ENCODE peak calls at places on chromosome 16, in four cellular contexts. Z, E, K and I are unnamed samples.

GRCh38 chr16:84088695-84089395 is 27.9 kb downstream of the MBTPS1 start:
- DNase-seq in Z (peak; percentile 87), E (no peak), K (no peak), I (no peak)

GRCh38 chr16:23236983-23237382 is 54.4 kb downstream of the SCNN1G start:
- DNase-seq in Z (no peak), E (no peak), K (no peak), I (no peak)

GRCh38 chr16:66904846-66905632 is 13.6 kb downstream of the CDH16 start:
- DNase-seq in Z (peak; percentile 62), E (peak; percentile 68), K (no peak), I (no peak)

GRCh38 chr16:10806698-10807097 is 11.9 kb downstream of the TVP23A start:
- DNase-seq in Z (no peak), E (no peak), K (no peak), I (no peak)

GRCh38 chr16:10741844-10742243 is 1.8 kb upstream of the NUBP1 start:
- DNase-seq in Z (peak; percentile 86), E (peak; percentile 36), K (no peak), I (no peak)

GRCh38 chr16:2776500-2777139 is 460 bp downstream of the ELOB start:
- DNase-seq in Z (no peak), E (no peak), K (no peak), I (no peak)

GRCh38 chr16:1786242-1787055 is 3.7 kb downstream of the NUBP2 start:
- DNase-seq in Z (peak; percentile 27), E (peak; percentile 10), K (no peak), I (peak; percentile 46)

GRCh38 chr16:66857437-66857836 is 13.2 kb downstream of the CA7 start:
- DNase-seq in Z (no peak), E (no peak), K (no peak), I (no peak)

GRCh38 chr16:54361813-54362212 is 75.2 kb upstream of the IRX3 start:
- DNase-seq in Z (no peak), E (no peak), K (no peak), I (no peak)

GRCh38 chr16:88064889-88065746 is 113.9 kb downstream of the BANP start:
- DNase-seq in Z (peak; percentile 13), E (no peak), K (no peak), I (no peak)

GRCh38 chr16:84514874-84515835 is 10.7 kb upstream of the MEAK7 start:
- DNase-seq in Z (no peak), E (no peak), K (peak; percentile 83), I (peak; percentile 32)

GRCh38 chr16:56193951-56194726 is 2.9 kb downstream of the GNAO1 start:
- DNase-seq in Z (peak; percentile 90), E (peak; percentile 75), K (peak; percentile 67), I (peak; percentile 54)

GRCh38 chr16:10180771-10181163 is 1.5 kb downstream of the GRIN2A start:
- DNase-seq in Z (peak; percentile 33), E (no peak), K (no peak), I (no peak)

GRCh38 chr16:54080524-54081008 is 206.0 kb downstream of the IRX3 start:
- DNase-seq in Z (no peak), E (no peak), K (peak; percentile 61), I (no peak)

GRCh38 chr16:79098897-79099296 is 501.6 kb downstream of the MAF start:
- DNase-seq in Z (no peak), E (no peak), K (no peak), I (no peak)

GRCh38 chr16:64590516-64590915 is 531.3 kb downstream of the CDH11 start:
- DNase-seq in Z (no peak), E (no peak), K (no peak), I (no peak)

GRCh38 chr16:56534847-56535383 is 15.1 kb upstream of the BBS2 start:
- DNase-seq in Z (no peak), E (no peak), K (no peak), I (no peak)

GRCh38 chr16:5046914-5047313 is 13.2 kb upstream of the NAGPA start:
- DNase-seq in Z (no peak), E (no peak), K (no peak), I (no peak)

GRCh38 chr16:3035972-3036725 is 595 bp downstream of the BICDL2 start:
- DNase-seq in Z (no peak), E (no peak), K (peak; percentile 50), I (peak; percentile 78)

GRCh38 chr16:52964290-52964689 is 88.4 kb downstream of the CHD9NB start:
- DNase-seq in Z (no peak), E (no peak), K (no peak), I (no peak)

GRCh38 chr16:16191493-16192167 is 31.7 kb downstream of the ABCC6 start:
- DNase-seq in Z (no peak), E (no peak), K (no peak), I (no peak)

GRCh38 chr16:25366078-25366477 is 108.4 kb upstream of the ZKSCAN2 start:
- DNase-seq in Z (no peak), E (no peak), K (no peak), I (no peak)

GRCh38 chr16:3963203-3963602 is 82.7 kb upstream of the CREBBP start:
- DNase-seq in Z (no peak), E (no peak), K (no peak), I (no peak)

GRCh38 chr16:23903001-23903414 is 67.2 kb downstream of the PRKCB start:
- DNase-seq in Z (no peak), E (no peak), K (no peak), I (no peak)

GRCh38 chr16:72878301-72879269 is 169.3 kb downstream of the ZFHX3 start:
- DNase-seq in Z (no peak), E (no peak), K (no peak), I (no peak)

GRCh38 chr16:35599429-35600165 is 2140.2 kb downstream of the TP53TG3F start:
- DNase-seq in Z (no peak), E (no peak), K (no peak), I (no peak)

GRCh38 chr16:56932588-56933265 is 785 bp downstream of the HERPUD1 start:
- DNase-seq in Z (peak; percentile 85), E (peak; percentile 78), K (peak; percentile 93), I (peak; percentile 88)

GRCh38 chr16:89037261-89038152 is 56.1 kb upstream of the ACSF3 start:
- DNase-seq in Z (peak; percentile 45), E (no peak), K (no peak), I (no peak)

GRCh38 chr16:48426244-48427135 is 41.3 kb upstream of the SIAH1 start:
- DNase-seq in Z (no peak), E (no peak), K (no peak), I (no peak)

GRCh38 chr16:12350945-12351344 is 374.4 kb downstream of the SNX29 start:
- DNase-seq in Z (no peak), E (no peak), K (no peak), I (no peak)

GRCh38 chr16:20399185-20399584 is 5.4 kb downstream of the PDILT start:
- DNase-seq in Z (no peak), E (no peak), K (no peak), I (no peak)

GRCh38 chr16:1285669-1286491 is 23.6 kb upstream of the UBE2I start:
- DNase-seq in Z (no peak), E (no peak), K (no peak), I (no peak)

DNA sequence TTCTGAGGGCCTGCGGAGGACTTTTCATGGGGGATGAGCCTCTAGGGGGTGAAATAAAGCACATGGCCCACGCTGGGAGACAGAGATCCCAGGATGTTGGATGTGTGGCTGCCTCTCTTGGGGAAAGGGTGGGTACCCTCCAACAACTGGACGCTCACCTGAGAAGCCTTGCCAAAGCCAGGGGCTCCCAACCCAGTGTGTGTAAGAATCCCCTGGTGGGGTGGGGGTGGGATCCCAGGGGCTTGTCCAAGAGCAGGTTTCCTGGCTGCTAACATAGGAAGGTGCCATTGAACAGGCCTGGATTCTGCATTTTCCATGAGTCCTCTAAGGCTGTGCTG is 587 bp downstream of the SNX20 start:
- DNase-seq in Z (no peak), E (no peak), K (no peak), I (no peak)
- H3K4me1 ChIP-seq in Z (no peaks in the 10 kb centered on the region), E (no peaks in the 10 kb centered on the region), K (peaks cover 8% of the 10 kb centered on the region), I (peaks cover 8% of the 10 kb centered on the region)

GRCh38 chr16:85577899-85578598 is 35.1 kb upstream of the GSE1 start:
- DNase-seq in Z (no peak), E (no peak), K (no peak), I (no peak)

GRCh38 chr16:85578599-85578948 is 34.5 kb upstream of the GSE1 start:
- DNase-seq in Z (no peak), E (no peak), K (no peak), I (no peak)

GRCh38 chr16:85579883-85580607 is 33.1 kb upstream of the GSE1 start:
- DNase-seq in Z (no peak), E (no peak), K (no peak), I (no peak)

GRCh38 chr16:85580684-85581083 is 32.4 kb upstream of the GSE1 start:
- DNase-seq in Z (no peak), E (no peak), K (no peak), I (no peak)

GRCh38 chr16:85579199-85579598 is 33.9 kb upstream of the GSE1 start:
- DNase-seq in Z (no peak), E (no peak), K (no peak), I (no peak)
- H3K4me3 ChIP-seq in Z (no peak overlapping the region), E (no peak overlapping the region), K (no peak overlapping the region), I (no peak overlapping the region)

GRCh38 chr16:27270389-27270788 is 1.8 kb upstream of the NSMCE1 start:
- DNase-seq in Z (no peak), E (no peak), K (no peak), I (no peak)

GRCh38 chr16:27269300-27270150 is 953 bp upstream of the NSMCE1 start:
- DNase-seq in Z (no peak), E (no peak), K (no peak), I (peak; percentile 19)

GRCh38 chr16:27265982-27266381 is 2.6 kb downstream of the NSMCE1 start:
- DNase-seq in Z (no peak), E (no peak), K (no peak), I (no peak)

GRCh38 chr16:27267037-27267677 is 1.4 kb downstream of the NSMCE1 start:
- DNase-seq in Z (no peak), E (no peak), K (no peak), I (no peak)

GRCh38 chr16:27268376-27269299 is at the start of gene NSMCE1:
- DNase-seq in Z (peak; percentile 98), E (peak; percentile 97), K (peak; percentile 98), I (peak; percentile 99)
- TF ChIP-seq POLR2A in Z (peak; percentile 74), E (peak; percentile 65), K (peak; percentile 88), I (peak; percentile 66)

DNA sequence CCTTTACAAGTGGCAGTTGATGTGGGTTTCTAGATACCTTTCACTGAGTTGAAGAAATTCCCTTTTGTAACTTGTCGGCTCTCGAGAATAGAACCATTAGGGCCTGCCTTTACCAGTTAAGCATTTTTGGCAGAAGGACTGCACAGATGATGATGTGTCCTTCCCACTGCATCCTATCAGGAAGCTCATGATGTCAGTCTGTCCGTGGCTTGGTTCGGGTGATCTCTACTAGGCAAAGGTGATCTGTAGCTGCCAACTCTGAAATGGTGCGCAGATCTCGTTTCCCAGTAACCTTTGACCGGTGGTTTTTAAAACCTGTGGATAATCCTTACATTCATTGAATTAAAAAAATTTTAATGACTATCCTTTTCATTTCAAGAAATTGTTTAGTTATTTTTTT is 49.7 kb downstream of the ZNRF1 start:
- DNase-seq in Z (peak; percentile 66), E (no peak), K (no peak), I (no peak)
- H3K4me1 ChIP-seq in Z (peaks cover 69% of the 10 kb centered on the region), E (peaks cover 13% of the 10 kb centered on the region), K (peaks cover 25% of the 10 kb centered on the region), I (no peaks in the 10 kb centered on the region)